ENCODE peak calls at places on chromosomes 16 and 17, in seven cellular contexts. R is cardiac fibroblast, J is astrocyte of the spinal cord, I is spleen, N is fibroblast of the aortic adventitia, W is heart left ventricle, V is left ventricle myocardium inferior. Q is an unnamed sample.

GRCh38 chr16:57606847-57607501 is 21.5 kb upstream of the ADGRG1 start:
- DNase-seq in R (no peak), J (no peak), I (peak; percentile 67), N (no peak), W (peak; percentile 8), V (no peak), Q (no peak)

GRCh38 chr17:76131061-76131691 is 9.9 kb downstream of the FOXJ1 start:
- DNase-seq in R (no peak), J (no peak), I (no peak), N (no peak), W (no peak), V (no peak), Q (no peak)

GRCh38 chr17:9206989-9207317 is 185.6 kb downstream of the NTN1 start:
- DNase-seq in R (no peak), J (no peak), I (peak; percentile 56), N (no peak), W (no peak), V (no peak), Q (no peak)

GRCh38 chr17:80931421-80932265 is 60.0 kb upstream of the CHMP6 start:
- DNase-seq in R (peak; percentile 30), J (peak; percentile 89), I (peak; percentile 37), N (peak; percentile 76), W (no peak), V (no peak), Q (peak; percentile 70)

GRCh38 chr17:81687770-81688541 is 4.1 kb downstream of the HGS start:
- DNase-seq in R (no peak), J (no peak), I (no peak), N (no peak), W (no peak), V (no peak), Q (no peak)

GRCh38 chr17:58493506-58493905 is 5.3 kb upstream of the HSF5 start:
- DNase-seq in R (no peak), J (no peak), I (no peak), N (no peak), W (no peak), V (no peak), Q (no peak)

GRCh38 chr16:10895053-10895946 is 18.3 kb downstream of the CIITA start:
- DNase-seq in R (peak; percentile 40), J (peak; percentile 14), I (peak; percentile 78), N (peak; percentile 31), W (peak; percentile 48), V (peak; percentile 54), Q (peak; percentile 45)

GRCh38 chr17:82568997-82569393 is 49.5 kb downstream of the FOXK2 start:
- DNase-seq in R (peak; percentile 75), J (no peak), I (no peak), N (peak; percentile 69), W (no peak), V (no peak), Q (no peak)

GRCh38 chr17:45940293-45940692 is 45.9 kb downstream of the MAPT start:
- DNase-seq in R (no peak), J (no peak), I (no peak), N (no peak), W (no peak), V (no peak), Q (no peak)

GRCh38 chr16:46775214-46775613 is 27.1 kb upstream of the MYLK3 start:
- DNase-seq in R (no peak), J (no peak), I (no peak), N (no peak), W (no peak), V (no peak), Q (no peak)

GRCh38 chr17:21677911-21678310 is 14.4 kb upstream of the KCNJ18 start:
- DNase-seq in R (no peak), J (no peak), I (peak; percentile 67), N (no peak), W (no peak), V (no peak), Q (no peak)

GRCh38 chr17:56142325-56142724 is 10.9 kb upstream of the ANKFN1 start:
- DNase-seq in R (peak; percentile 26), J (peak; percentile 74), I (no peak), N (peak; percentile 96), W (no peak), V (no peak), Q (peak; percentile 6)

GRCh38 chr17:77507116-77507885 is 366.5 kb downstream of the SEC14L1 start:
- DNase-seq in R (no peak), J (peak; percentile 21), I (peak; percentile 40), N (no peak), W (no peak), V (no peak), Q (no peak)
- TF ChIP-seq CTCF in R (no peak), J (no peak), I (no peak), N (no peak), W (no peak), V (no peak), Q (no peak)

DNA sequence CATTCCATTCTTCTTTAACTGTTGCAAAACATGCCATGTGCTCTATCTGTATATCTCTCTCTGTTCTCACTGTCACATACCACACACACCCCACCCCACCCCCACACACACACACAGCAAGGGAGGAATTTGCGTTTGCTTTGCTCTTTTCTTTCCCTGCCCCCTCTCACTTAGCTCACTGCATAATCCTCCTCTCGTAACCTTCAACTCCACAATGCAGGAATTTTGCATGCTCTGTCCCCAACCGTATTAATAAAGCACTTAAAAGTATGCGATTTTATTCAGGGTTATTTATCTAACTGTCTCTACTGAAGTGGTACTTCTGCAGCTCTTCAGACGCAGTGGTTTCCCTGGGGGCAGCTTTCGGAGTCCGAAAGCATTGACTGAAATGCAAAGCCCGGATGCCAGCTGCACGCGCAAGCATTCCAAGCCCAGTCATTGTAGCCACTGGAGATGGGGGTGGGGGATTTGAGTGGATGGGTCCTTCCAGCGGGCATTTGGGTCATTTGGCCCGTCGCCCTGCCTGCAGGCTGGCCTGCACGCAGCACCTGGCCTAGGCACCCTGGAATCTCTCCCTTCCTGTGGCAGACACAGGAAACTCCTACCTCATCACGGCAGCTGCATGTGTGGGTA is 105.3 kb upstream of the RBFOX1 start:
- DNase-seq in R (no peak), J (no peak), I (no peak), N (no peak), W (no peak), V (no peak), Q (no peak)
- H3K4me3 ChIP-seq in R (no peak overlapping the region), J (no peak overlapping the region), I (no peak overlapping the region), N (no peak overlapping the region), W (no peak overlapping the region), V (no peak overlapping the region), Q (no peak overlapping the region)

GRCh38 chr16:48829361-48829760 is 219.4 kb upstream of the N4BP1 start:
- DNase-seq in R (no peak), J (no peak), I (no peak), N (no peak), W (no peak), V (no peak), Q (no peak)

GRCh38 chr16:48834576-48834975 is 224.6 kb upstream of the N4BP1 start:
- DNase-seq in R (no peak), J (no peak), I (no peak), N (no peak), W (no peak), V (no peak), Q (no peak)

GRCh38 chr16:48829911-48830310 is 219.9 kb upstream of the N4BP1 start:
- DNase-seq in R (no peak), J (no peak), I (no peak), N (no peak), W (no peak), V (no peak), Q (no peak)

GRCh38 chr16:48833461-48833860 is 223.5 kb upstream of the N4BP1 start:
- DNase-seq in R (no peak), J (no peak), I (no peak), N (no peak), W (no peak), V (no peak), Q (no peak)

DNA sequence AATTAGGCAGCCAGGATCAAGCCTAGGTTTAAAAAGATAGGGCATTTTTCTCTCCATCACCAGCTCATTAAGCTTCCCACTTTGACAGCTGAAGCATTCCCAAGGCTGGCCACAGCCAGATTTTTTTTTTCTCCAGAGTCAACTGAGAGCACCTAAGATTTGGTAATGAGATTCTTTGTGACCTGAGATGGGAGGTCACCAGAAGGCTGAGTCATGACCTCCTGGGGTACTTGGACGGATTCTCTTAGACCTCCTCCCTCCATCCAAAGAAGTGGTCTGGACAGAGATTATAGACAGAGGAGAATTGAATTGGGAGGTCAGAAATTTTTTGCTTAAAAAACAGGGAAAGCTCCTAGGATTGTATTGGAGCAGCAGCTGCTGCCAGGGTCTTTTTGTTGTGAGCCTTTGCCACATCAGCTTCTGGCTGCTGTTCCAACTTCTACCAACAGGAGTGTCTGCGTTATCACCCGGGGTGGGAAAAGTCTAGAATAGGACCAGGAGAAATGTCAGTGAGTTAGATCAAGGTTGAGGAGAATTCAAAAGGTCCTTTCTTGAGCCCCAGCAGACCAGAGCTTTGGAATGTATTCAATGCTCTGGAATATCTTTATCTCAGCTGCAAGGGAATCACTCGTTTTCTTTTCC is 221.2 kb upstream of the N4BP1 start:
- DNase-seq in R (no peak), J (no peak), I (no peak), N (no peak), W (no peak), V (no peak), Q (no peak)
- TF ChIP-seq CTCF in R (no peak), J (no peak), I (no peak), N (no peak), W (peak; percentile 24), V (peak; percentile 41), Q (no peak)

DNA sequence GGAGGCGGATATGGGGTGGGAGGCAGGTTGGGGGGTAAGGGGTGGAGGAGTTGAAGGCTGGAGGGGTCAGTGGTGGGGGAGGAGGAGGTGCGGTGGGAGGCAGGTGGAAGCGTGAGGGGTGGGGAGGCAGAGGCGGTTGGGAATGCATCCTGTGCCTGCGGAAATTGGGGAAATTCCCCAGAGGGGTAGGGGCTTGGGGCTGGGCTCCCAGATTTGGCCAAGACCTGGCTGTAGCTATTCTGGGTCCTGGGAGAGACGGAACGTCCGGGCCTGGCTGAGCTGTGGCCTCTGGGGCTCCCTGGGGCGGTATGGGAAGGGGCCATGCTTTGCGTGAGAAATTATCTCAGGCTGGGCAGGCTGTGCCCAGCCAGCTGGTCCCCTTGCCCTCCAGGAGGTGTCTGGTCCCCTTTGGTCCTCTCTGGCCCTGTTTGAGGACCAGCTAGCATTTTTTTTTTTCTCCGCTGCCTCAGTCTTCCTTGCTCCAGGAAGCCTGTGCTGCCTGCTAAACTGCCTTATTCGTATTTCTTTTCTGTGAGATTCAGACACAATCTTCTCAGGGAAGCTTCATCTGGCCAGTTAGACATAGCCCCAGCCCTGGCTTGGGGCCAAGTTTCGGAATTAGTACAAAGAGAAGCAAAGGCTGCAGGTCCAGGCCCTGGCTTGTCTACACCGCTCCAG is 7.3 kb upstream of the TRPV2 start:
- DNase-seq in R (peak; percentile 60), J (peak; percentile 65), I (peak; percentile 81), N (peak; percentile 62), W (peak; percentile 79), V (peak; percentile 64), Q (peak; percentile 68)
- H3K4me3 ChIP-seq in R (no peak overlapping the region), J (no peak overlapping the region), I (no peak overlapping the region), N (no peak overlapping the region), W (no peak overlapping the region), V (peak overlapping the region; percentile 71), Q (no peak overlapping the region)

GRCh38 chr16:19680972-19681371 is 37.1 kb downstream of the KNOP1 start:
- DNase-seq in R (no peak), J (no peak), I (no peak), N (no peak), W (no peak), V (no peak), Q (no peak)
- TF ChIP-seq CTCF in R (peak; percentile 26), J (peak; percentile 15), I (no peak), N (no peak), W (no peak), V (peak; percentile 36), Q (peak; percentile 37)